ENCODE peak calls at places on chromosomes 4 and X, in six cellular contexts. One of them, this sample, is unnamed.

GRCh38 chrX:75151828-75152592 is 4.1 kb downstream of the ABCB7 start:
- DNase-seq in foreskin fibroblast: no peak
- DNase-seq in skeletal muscle cell: no peak
- DNase-seq in astrocyte: no peak
- DNase-seq in astrocyte of the cerebellum: no peak
- DNase-seq in adipocyte: no peak
- DNase-seq in this sample: peak; percentile 10

GRCh38 chrX:17968367-17968766 is 107.3 kb upstream of the RAI2 start:
- DNase-seq in astrocyte: no peak
- DNase-seq in foreskin fibroblast: no peak
- DNase-seq in skeletal muscle cell: no peak
- DNase-seq in astrocyte of the cerebellum: no peak
- DNase-seq in adipocyte: no peak
- DNase-seq in this sample: no peak

GRCh38 chrX:23008431-23009099 is 8.8 kb downstream of the DDX53 start:
- DNase-seq in adipocyte: peak; percentile 21
- DNase-seq in skeletal muscle cell: no peak
- DNase-seq in foreskin fibroblast: no peak
- DNase-seq in astrocyte of the cerebellum: peak; percentile 11
- DNase-seq in astrocyte: peak; percentile 34
- DNase-seq in this sample: no peak

GRCh38 chr4:632926-633325 is 7.6 kb downstream of the PDE6B start:
- DNase-seq in astrocyte of the cerebellum: no peak
- DNase-seq in adipocyte: no peak
- DNase-seq in astrocyte: no peak
- DNase-seq in foreskin fibroblast: no peak
- DNase-seq in skeletal muscle cell: no peak
- DNase-seq in this sample: no peak

GRCh38 chr4:183158062-183158461 is 59.0 kb downstream of the WWC2 start:
- DNase-seq in skeletal muscle cell: peak; percentile 58
- DNase-seq in astrocyte: peak; percentile 68
- DNase-seq in adipocyte: peak; percentile 88
- DNase-seq in astrocyte of the cerebellum: peak; percentile 23
- DNase-seq in foreskin fibroblast: no peak
- DNase-seq in this sample: no peak

GRCh38 chr4:76306882-76307669 is 543 bp downstream of the STBD1 start:
- DNase-seq in astrocyte of the cerebellum: no peak
- DNase-seq in astrocyte: peak; percentile 33
- DNase-seq in foreskin fibroblast: peak; percentile 49
- DNase-seq in skeletal muscle cell: no peak
- DNase-seq in adipocyte: peak; percentile 85
- DNase-seq in this sample: no peak

GRCh38 chrX:129091097-129091496 is 432.2 kb downstream of the SMARCA1 start:
- DNase-seq in astrocyte: no peak
- DNase-seq in astrocyte of the cerebellum: no peak
- DNase-seq in skeletal muscle cell: no peak
- DNase-seq in adipocyte: no peak
- DNase-seq in foreskin fibroblast: no peak
- DNase-seq in this sample: no peak

GRCh38 chr4:85058551-85058950 is 92.1 kb upstream of the WDFY3 start:
- DNase-seq in astrocyte: peak; percentile 8
- DNase-seq in skeletal muscle cell: no peak
- DNase-seq in adipocyte: no peak
- DNase-seq in astrocyte of the cerebellum: no peak
- DNase-seq in foreskin fibroblast: no peak
- DNase-seq in this sample: no peak

GRCh38 chr4:185787926-185788679 is 23.9 kb downstream of the SORBS2 start:
- DNase-seq in adipocyte: no peak
- DNase-seq in astrocyte: no peak
- DNase-seq in astrocyte of the cerebellum: no peak
- DNase-seq in foreskin fibroblast: no peak
- DNase-seq in skeletal muscle cell: no peak
- DNase-seq in this sample: no peak

GRCh38 chr4:9762823-9763475 is 18.5 kb upstream of the DRD5 start:
- DNase-seq in adipocyte: peak; percentile 64
- DNase-seq in skeletal muscle cell: peak; percentile 13
- DNase-seq in foreskin fibroblast: peak; percentile 41
- DNase-seq in astrocyte: peak; percentile 12
- DNase-seq in astrocyte of the cerebellum: peak; percentile 38
- DNase-seq in this sample: peak; percentile 26

GRCh38 chr4:135718019-135718418 is 1516.4 kb upstream of the PABPC4L start:
- DNase-seq in astrocyte: no peak
- DNase-seq in astrocyte of the cerebellum: peak; percentile 20
- DNase-seq in foreskin fibroblast: no peak
- DNase-seq in adipocyte: peak; percentile 44
- DNase-seq in skeletal muscle cell: no peak
- DNase-seq in this sample: no peak

GRCh38 chrX:110759785-110760184 is 35.8 kb downstream of the CHRDL1 start:
- DNase-seq in foreskin fibroblast: peak; percentile 54
- DNase-seq in astrocyte of the cerebellum: peak; percentile 18
- DNase-seq in adipocyte: no peak
- DNase-seq in astrocyte: peak; percentile 82
- DNase-seq in skeletal muscle cell: peak; percentile 62
- DNase-seq in this sample: peak; percentile 70

GRCh38 chr4:176377705-176378302 is 58.0 kb downstream of the SPCS3 start:
- DNase-seq in foreskin fibroblast: no peak
- DNase-seq in skeletal muscle cell: no peak
- DNase-seq in astrocyte: peak; percentile 17
- DNase-seq in astrocyte of the cerebellum: no peak
- DNase-seq in adipocyte: peak; percentile 55
- DNase-seq in this sample: no peak

GRCh38 chr4:183249854-183250253 is 70.2 kb downstream of the CLDN22 start:
- DNase-seq in adipocyte: peak; percentile 80
- DNase-seq in skeletal muscle cell: no peak
- DNase-seq in foreskin fibroblast: peak; percentile 29
- DNase-seq in astrocyte of the cerebellum: peak; percentile 23
- DNase-seq in astrocyte: peak; percentile 17
- DNase-seq in this sample: no peak

GRCh38 chrX:120839506-120839905 is 36.2 kb downstream of the CT47B1 start:
- DNase-seq in astrocyte of the cerebellum: no peak
- DNase-seq in astrocyte: peak; percentile 33
- DNase-seq in adipocyte: peak; percentile 4
- DNase-seq in skeletal muscle cell: peak; percentile 20
- DNase-seq in foreskin fibroblast: peak; percentile 15
- DNase-seq in this sample: no peak

GRCh38 chrX:77446029-77446585 is 1.1 kb upstream of the FGF16 start:
- DNase-seq in adipocyte: peak; percentile 12
- DNase-seq in astrocyte: no peak
- DNase-seq in skeletal muscle cell: no peak
- DNase-seq in astrocyte of the cerebellum: no peak
- DNase-seq in foreskin fibroblast: no peak
- DNase-seq in this sample: no peak

GRCh38 chr4:80208606-80209005 is 11.3 kb downstream of the PRDM8 start:
- DNase-seq in astrocyte of the cerebellum: no peak
- DNase-seq in foreskin fibroblast: no peak
- DNase-seq in adipocyte: no peak
- DNase-seq in skeletal muscle cell: no peak
- DNase-seq in astrocyte: no peak
- DNase-seq in this sample: no peak

GRCh38 chrX:74492720-74493201 is 71.5 kb downstream of the SLC16A2 start:
- DNase-seq in skeletal muscle cell: no peak
- DNase-seq in foreskin fibroblast: no peak
- DNase-seq in astrocyte of the cerebellum: no peak
- DNase-seq in astrocyte: no peak
- DNase-seq in adipocyte: no peak
- DNase-seq in this sample: no peak

GRCh38 chr4:103197765-103198110 is 405 bp downstream of the CENPE start:
- DNase-seq in astrocyte of the cerebellum: no peak
- DNase-seq in adipocyte: no peak
- DNase-seq in foreskin fibroblast: no peak
- DNase-seq in astrocyte: peak; percentile 30
- DNase-seq in skeletal muscle cell: no peak
- DNase-seq in this sample: no peak

GRCh38 chr4:103198111-103198765 is at the start of gene CENPE:
- DNase-seq in astrocyte: peak; percentile 78
- DNase-seq in adipocyte: peak; percentile 95
- DNase-seq in foreskin fibroblast: peak; percentile 79
- DNase-seq in astrocyte of the cerebellum: peak; percentile 69
- DNase-seq in skeletal muscle cell: peak; percentile 46
- DNase-seq in this sample: peak; percentile 33

GRCh38 chr4:103201254-103201653 is 3.1 kb upstream of the CENPE start:
- DNase-seq in foreskin fibroblast: no peak
- DNase-seq in astrocyte of the cerebellum: no peak
- DNase-seq in adipocyte: no peak
- DNase-seq in skeletal muscle cell: no peak
- DNase-seq in astrocyte: no peak
- DNase-seq in this sample: no peak

GRCh38 chr4:103201724-103202123 is 3.6 kb upstream of the CENPE start:
- DNase-seq in skeletal muscle cell: no peak
- DNase-seq in adipocyte: no peak
- DNase-seq in foreskin fibroblast: no peak
- DNase-seq in astrocyte of the cerebellum: no peak
- DNase-seq in astrocyte: no peak
- DNase-seq in this sample: no peak

GRCh38 chr4:103199009-103199408 is 866 bp upstream of the CENPE start:
- DNase-seq in astrocyte of the cerebellum: no peak
- DNase-seq in adipocyte: no peak
- DNase-seq in foreskin fibroblast: no peak
- DNase-seq in astrocyte: no peak
- DNase-seq in skeletal muscle cell: no peak
- DNase-seq in this sample: no peak
- H3K4me3 ChIP-seq in astrocyte of the cerebellum: peak overlapping the region; percentile 80
- H3K4me3 ChIP-seq in adipocyte: peak overlapping the region; percentile 89
- H3K4me3 ChIP-seq in foreskin fibroblast: peak overlapping the region; percentile 91
- H3K4me3 ChIP-seq in astrocyte: peak overlapping the region; percentile 81
- H3K4me3 ChIP-seq in skeletal muscle cell: peak overlapping the region; percentile 82
- H3K4me3 ChIP-seq in this sample: peak overlapping the region; percentile 64

DNA sequence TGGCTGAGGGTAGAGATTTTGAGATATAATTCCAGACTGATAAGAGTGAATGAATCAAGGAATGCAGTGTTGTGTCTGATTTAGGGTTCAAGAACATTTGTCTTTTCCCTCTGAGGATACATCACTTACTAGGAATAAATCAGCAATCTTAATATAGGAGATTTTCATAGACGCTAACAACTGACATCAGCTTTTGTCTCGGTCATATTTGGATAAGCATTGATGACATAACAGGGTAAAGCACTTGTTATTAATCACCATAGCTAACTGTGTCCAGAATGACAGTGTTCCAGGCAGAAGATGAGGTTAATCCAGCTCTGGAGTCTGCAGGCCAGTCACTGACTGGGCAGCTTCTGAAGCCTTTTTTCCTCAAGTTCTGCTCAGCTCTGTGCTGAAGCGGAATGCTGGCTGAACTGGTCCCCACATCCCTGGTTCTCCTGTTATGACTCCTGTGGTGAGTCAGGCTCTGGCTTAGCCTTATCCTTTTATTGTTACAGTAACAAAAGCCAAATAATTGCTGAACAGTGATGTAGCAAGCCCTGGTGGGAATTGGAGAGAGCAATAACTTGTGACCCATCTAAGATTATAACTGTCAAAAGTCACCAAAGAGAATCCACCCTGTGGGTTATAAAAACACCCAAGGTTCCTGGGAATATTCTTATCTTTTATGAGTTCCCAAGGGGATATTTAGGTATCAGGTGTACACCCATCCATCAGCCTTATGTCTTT is 41.8 kb downstream of the FNIP2 start:
- DNase-seq in skeletal muscle cell: peak; percentile 96
- DNase-seq in astrocyte of the cerebellum: peak; percentile 97
- DNase-seq in adipocyte: peak; percentile 91
- DNase-seq in foreskin fibroblast: peak; percentile 92
- DNase-seq in astrocyte: peak; percentile 100
- DNase-seq in this sample: no peak
- H3K4me3 ChIP-seq in skeletal muscle cell: no peak overlapping the region
- H3K4me3 ChIP-seq in astrocyte of the cerebellum: no peak overlapping the region
- H3K4me3 ChIP-seq in adipocyte: peak overlapping the region; percentile 51
- H3K4me3 ChIP-seq in foreskin fibroblast: peak overlapping the region; percentile 5
- H3K4me3 ChIP-seq in astrocyte: peak overlapping the region; percentile 21
- H3K4me3 ChIP-seq in this sample: no peak overlapping the region

GRCh38 chr4:153523171-153523757 is 57.1 kb downstream of the TMEM131L start:
- DNase-seq in skeletal muscle cell: no peak
- DNase-seq in astrocyte: no peak
- DNase-seq in astrocyte of the cerebellum: no peak
- DNase-seq in foreskin fibroblast: no peak
- DNase-seq in adipocyte: peak; percentile 32
- DNase-seq in this sample: no peak

GRCh38 chr4:153523941-153524386 is 57.8 kb downstream of the TMEM131L start:
- DNase-seq in adipocyte: no peak
- DNase-seq in astrocyte: peak; percentile 53
- DNase-seq in skeletal muscle cell: no peak
- DNase-seq in astrocyte of the cerebellum: no peak
- DNase-seq in foreskin fibroblast: no peak
- DNase-seq in this sample: no peak

GRCh38 chr4:153521467-153521866 is 55.3 kb downstream of the TMEM131L start:
- DNase-seq in adipocyte: no peak
- DNase-seq in foreskin fibroblast: no peak
- DNase-seq in astrocyte: no peak
- DNase-seq in astrocyte of the cerebellum: no peak
- DNase-seq in skeletal muscle cell: no peak
- DNase-seq in this sample: no peak

GRCh38 chr4:153521995-153522799 is 56.0 kb downstream of the TMEM131L start:
- DNase-seq in astrocyte of the cerebellum: no peak
- DNase-seq in adipocyte: no peak
- DNase-seq in astrocyte: no peak
- DNase-seq in foreskin fibroblast: no peak
- DNase-seq in skeletal muscle cell: no peak
- DNase-seq in this sample: no peak

DNA sequence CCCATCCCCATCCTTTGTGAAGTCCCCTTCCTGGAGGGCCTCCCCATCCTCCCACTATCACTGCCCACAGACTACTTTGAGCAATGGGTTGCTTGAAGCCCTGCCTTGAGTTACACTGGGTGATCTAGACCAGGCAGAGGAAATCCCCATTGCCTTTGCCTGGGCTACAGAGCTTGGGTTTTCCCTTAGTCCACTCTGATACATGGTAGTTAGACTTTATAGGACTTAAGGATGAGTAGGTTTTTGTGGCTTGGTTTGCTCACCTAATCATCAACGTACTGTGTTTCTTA is 56.6 kb downstream of the TMEM131L start:
- DNase-seq in skeletal muscle cell: no peak
- DNase-seq in astrocyte of the cerebellum: no peak
- DNase-seq in astrocyte: no peak
- DNase-seq in foreskin fibroblast: no peak
- DNase-seq in adipocyte: no peak
- DNase-seq in this sample: no peak
- H3K4me3 ChIP-seq in skeletal muscle cell: no peak overlapping the region
- H3K4me3 ChIP-seq in astrocyte of the cerebellum: no peak overlapping the region
- H3K4me3 ChIP-seq in astrocyte: no peak overlapping the region
- H3K4me3 ChIP-seq in foreskin fibroblast: no peak overlapping the region
- H3K4me3 ChIP-seq in adipocyte: no peak overlapping the region
- H3K4me3 ChIP-seq in this sample: no peak overlapping the region

DNA sequence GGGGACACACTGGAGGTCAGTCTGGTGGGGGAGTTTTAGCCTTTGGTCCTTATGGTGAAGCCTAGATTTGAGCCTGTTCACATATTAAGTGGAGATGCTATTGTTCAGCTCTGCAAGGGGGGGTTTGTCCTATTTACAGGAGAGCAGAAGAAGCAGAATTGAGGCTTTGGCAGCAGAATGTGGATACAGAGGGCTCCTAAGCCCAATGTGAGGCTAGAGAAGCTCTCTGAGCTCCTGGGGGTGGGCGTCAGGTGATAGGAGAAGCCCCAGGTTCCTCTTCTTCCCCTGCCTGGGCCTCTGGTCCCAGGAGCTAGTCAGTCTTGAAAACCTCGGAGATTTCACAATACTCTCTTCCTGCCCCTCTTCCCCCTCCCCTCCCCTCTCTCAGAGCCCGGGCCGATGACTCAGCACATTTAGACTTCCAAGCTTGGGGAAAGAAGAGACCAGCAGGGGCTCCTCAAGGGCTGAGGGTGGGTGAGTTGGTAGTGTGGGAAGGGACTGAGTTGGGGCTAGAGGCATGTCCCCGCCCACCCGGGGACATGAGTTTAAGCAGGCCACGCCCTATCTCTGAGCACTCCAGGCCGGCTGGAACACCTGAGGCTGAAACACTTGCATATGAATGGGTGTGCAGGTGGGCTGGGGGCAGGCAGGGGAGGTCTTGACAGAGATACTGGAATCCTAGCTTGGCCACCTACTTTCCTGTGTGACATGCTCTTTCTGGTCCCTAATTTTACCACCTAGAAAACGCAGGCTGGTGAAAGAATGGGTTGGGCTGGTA is 3.4 kb downstream of the TFE3 start:
- DNase-seq in foreskin fibroblast: peak; percentile 91
- DNase-seq in skeletal muscle cell: peak; percentile 84
- DNase-seq in astrocyte of the cerebellum: peak; percentile 80
- DNase-seq in adipocyte: peak; percentile 96
- DNase-seq in astrocyte: peak; percentile 87
- DNase-seq in this sample: peak; percentile 55
- H3K4me3 ChIP-seq in foreskin fibroblast: peak overlapping the region; percentile 91
- H3K4me3 ChIP-seq in skeletal muscle cell: peak overlapping the region; percentile 71
- H3K4me3 ChIP-seq in astrocyte of the cerebellum: peak overlapping the region; percentile 70
- H3K4me3 ChIP-seq in adipocyte: peak overlapping the region; percentile 93
- H3K4me3 ChIP-seq in astrocyte: peak overlapping the region; percentile 77
- H3K4me3 ChIP-seq in this sample: peak overlapping the region; percentile 75

This sample was measured in epithelial cell of proximal tubule.